ENCODE peak calls at places on chromosomes 5 and 9, in seven cellular contexts. R is AG09309, H is HL-60, A is hepatocyte, P is dorsolateral prefrontal cortex, Z is stomach, Q is B cell. L is an unnamed sample.

GRCh38 chr9:99779277-99779676 is 42.4 kb upstream of the NR4A3 start:
- DNase-seq in H (no peak), A (no peak), R (no peak), P (no peak), Z (no peak), Q (no peak), L (no peak)

GRCh38 chr5:62722360-62722759 is 143.7 kb downstream of the LRRC70 start:
- DNase-seq in Q (no peak), Z (no peak), R (no peak), P (no peak), H (no peak), A (no peak), L (no peak)

GRCh38 chr9:36101916-36102741 is 34.4 kb upstream of the GLIPR2 start:
- DNase-seq in P (no peak), R (peak; percentile 94), A (peak; percentile 59), Z (no peak), H (no peak), Q (no peak), L (no peak)

GRCh38 chr5:90888511-90889324 is 330.1 kb downstream of the ADGRV1 start:
- DNase-seq in H (no peak), P (no peak), R (no peak), Z (no peak), Q (no peak), A (no peak), L (no peak)

GRCh38 chr9:124325816-124326215 is 68.1 kb downstream of the NEK6 start:
- DNase-seq in Z (no peak), H (no peak), R (no peak), Q (no peak), A (no peak), P (no peak), L (no peak)

GRCh38 chr5:157106668-157107461 is 2.0 kb downstream of the HAVCR2 start:
- DNase-seq in R (no peak), Z (peak; percentile 38), Q (no peak), P (no peak), A (no peak), H (peak; percentile 35), L (peak; percentile 90)

GRCh38 chr9:137611623-137612609 is 6.4 kb downstream of the ARRDC1 start:
- DNase-seq in A (peak; percentile 91), Z (peak; percentile 97), Q (no peak), R (no peak), P (no peak), H (no peak), L (no peak)

GRCh38 chr5:67300321-67300720 is 103.7 kb upstream of the CD180 start:
- DNase-seq in P (no peak), Q (no peak), R (no peak), A (no peak), H (no peak), Z (no peak), L (no peak)

GRCh38 chr5:39742916-39743315 is 318.1 kb upstream of the DAB2 start:
- DNase-seq in H (no peak), P (no peak), A (no peak), R (no peak), Z (no peak), Q (no peak), L (no peak)

GRCh38 chr9:124251605-124252366 is 6.0 kb upstream of the NEK6 start:
- DNase-seq in Z (no peak), P (no peak), H (no peak), A (no peak), Q (no peak), R (no peak), L (peak; percentile 14)

GRCh38 chr9:82764270-82764669 is 298.7 kb downstream of the RASEF start:
- DNase-seq in H (no peak), Q (no peak), Z (no peak), A (no peak), P (no peak), R (no peak), L (no peak)

GRCh38 chr9:98401140-98402025 is 145.9 kb upstream of the TBC1D2 start:
- DNase-seq in P (no peak), H (no peak), R (no peak), Z (no peak), A (peak; percentile 38), Q (no peak), L (no peak)

GRCh38 chr9:757246-757881 is 84.1 kb upstream of the DMRT1 start:
- DNase-seq in A (peak; percentile 64), H (peak; percentile 43), Q (no peak), R (peak; percentile 27), Z (no peak), P (no peak), L (no peak)

GRCh38 chr9:32618261-32618660 is 17.2 kb downstream of the TAF1L start:
- DNase-seq in P (no peak), Z (no peak), A (no peak), H (no peak), Q (no peak), R (no peak), L (no peak)

GRCh38 chr5:168023190-168023589 is 268.3 kb upstream of the WWC1 start:
- DNase-seq in A (peak; percentile 74), P (peak; percentile 67), Q (no peak), Z (no peak), R (no peak), H (no peak), L (no peak)

GRCh38 chr9:69542942-69543704 is 129.0 kb downstream of the APBA1 start:
- DNase-seq in Z (no peak), R (no peak), Q (no peak), H (no peak), A (no peak), P (no peak), L (no peak)

GRCh38 chr9:34322899-34323591 is 6.0 kb downstream of the KIF24 start:
- DNase-seq in P (no peak), Z (no peak), Q (no peak), R (no peak), A (no peak), H (no peak), L (no peak)

GRCh38 chr5:15500326-15500958 is 462 bp downstream of the FBXL7 start:
- DNase-seq in Z (peak; percentile 26), H (no peak), Q (no peak), A (peak; percentile 40), P (peak; percentile 50), R (no peak), L (no peak)

GRCh38 chr5:124825250-124825982 is 79.0 kb upstream of the ZNF608 start:
- DNase-seq in Z (no peak), R (no peak), A (no peak), P (no peak), Q (peak; percentile 78), H (no peak), L (no peak)

GRCh38 chr5:55533806-55534435 is 843 bp downstream of the PLPP1 start:
- DNase-seq in H (no peak), A (no peak), Q (peak; percentile 67), P (no peak), R (no peak), Z (peak; percentile 53), L (no peak)

GRCh38 chr9:126658964-126659555 is 45.3 kb downstream of the LMX1B start:
- DNase-seq in A (no peak), Z (no peak), R (no peak), P (no peak), Q (no peak), H (no peak), L (no peak)

GRCh38 chr9:108057421-108058136 is 568.0 kb upstream of the KLF4 start:
- DNase-seq in H (peak; percentile 7), A (peak; percentile 63), Q (no peak), R (peak; percentile 95), Z (no peak), P (no peak), L (peak; percentile 62)

GRCh38 chr9:101376117-101376866 is 8.5 kb downstream of the BAAT start:
- DNase-seq in R (peak; percentile 86), H (no peak), Q (no peak), A (no peak), P (peak; percentile 75), Z (no peak), L (no peak)

GRCh38 chr9:116450378-116451139 is 236.5 kb upstream of the TRIM32 start:
- DNase-seq in Q (no peak), H (no peak), A (peak; percentile 22), R (no peak), P (no peak), Z (no peak), L (no peak)
- TF ChIP-seq CTCF in Q (no peak), H (no peak), A (no peak), R (no peak), P (no peak), Z (no peak), L (no peak)

DNA sequence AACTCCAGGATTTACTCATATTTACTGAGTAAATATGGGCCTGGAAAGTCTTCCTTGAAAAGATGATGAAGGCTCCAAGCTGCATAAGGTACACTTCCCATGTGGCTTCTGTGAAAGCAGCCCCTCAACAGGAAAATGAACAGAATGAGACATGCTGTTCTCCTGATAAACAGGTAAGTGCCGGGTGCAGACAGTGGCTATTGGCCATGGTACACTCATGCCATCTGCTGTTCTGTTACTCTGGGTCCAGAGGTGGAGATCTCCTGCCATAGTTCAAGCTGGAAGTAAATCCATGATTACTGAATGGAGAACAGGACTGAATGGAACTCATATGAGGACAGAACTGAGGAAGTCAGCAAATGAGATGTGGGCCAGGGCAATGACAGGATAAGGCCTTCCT is 103.6 kb downstream of the SLIT3 start:
- DNase-seq in Q (no peak), H (no peak), P (no peak), R (no peak), A (peak; percentile 37), Z (peak; percentile 69), L (no peak)
- TF ChIP-seq CTCF in Q (no peak), H (no peak), P (peak; percentile 47), R (no peak), A (peak; percentile 37), Z (peak; percentile 86), L (no peak)

GRCh38 chr5:52869391-52869790 is 81.7 kb downstream of the ITGA1 start:
- DNase-seq in Q (no peak), Z (no peak), A (no peak), P (no peak), R (no peak), H (no peak), L (no peak)

GRCh38 chr5:52864884-52865283 is 77.2 kb downstream of the ITGA1 start:
- DNase-seq in R (no peak), H (no peak), P (no peak), A (no peak), Z (no peak), Q (no peak), L (no peak)

GRCh38 chr5:52870448-52870847 is 82.7 kb downstream of the ITGA1 start:
- DNase-seq in Q (no peak), H (no peak), P (no peak), Z (no peak), R (no peak), A (peak; percentile 21), L (no peak)

GRCh38 chr5:52868417-52868816 is 80.7 kb downstream of the ITGA1 start:
- DNase-seq in A (no peak), P (no peak), R (no peak), H (no peak), Z (no peak), Q (no peak), L (no peak)

DNA sequence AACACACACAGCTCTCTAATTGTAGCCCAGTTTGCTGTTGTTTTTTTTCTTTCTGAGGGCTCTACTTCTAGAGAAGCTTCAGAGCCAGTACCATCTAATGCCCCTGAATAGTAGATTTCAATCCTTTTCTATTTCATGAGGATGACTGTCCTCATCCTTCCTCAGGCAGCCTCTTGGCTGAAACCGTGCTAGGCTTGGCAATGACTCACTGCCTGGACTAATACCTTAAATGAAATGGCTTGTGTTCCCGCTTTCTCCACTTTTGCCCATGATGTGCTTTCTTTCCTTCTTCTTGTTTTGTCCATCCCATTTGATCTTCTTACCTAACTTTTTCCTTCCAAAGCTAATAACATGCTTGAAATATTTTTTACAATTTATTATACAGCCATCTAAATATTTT is 80.1 kb downstream of the ITGA1 start:
- DNase-seq in R (no peak), Z (no peak), H (no peak), Q (no peak), P (no peak), A (no peak), L (no peak)
- TF ChIP-seq CTCF in R (no peak), Z (no peak), H (no peak), Q (no peak), P (no peak), A (no peak), L (no peak)

GRCh38 chr9:129383415-129384088 is 205.5 kb upstream of the IER5L start:
- DNase-seq in Q (peak; percentile 88), Z (peak; percentile 84), R (peak; percentile 23), P (peak; percentile 63), H (peak; percentile 69), A (peak; percentile 88), L (peak; percentile 88)
- TF ChIP-seq CTCF in Q (no peak), Z (no peak), R (no peak), P (peak; percentile 37), H (no peak), A (peak; percentile 37), L (peak; percentile 26)